ENCODE peak calls at places on chromosome X, in four cellular contexts. Z is left lung, Q is bronchial epithelial cell, L is lung. F is an unnamed sample.

GRCh38 chrX:35890699-35891098 is 28.8 kb upstream of the CFAP47 start:
- DNase-seq in Z (no peak), Q (peak; percentile 48), L (peak; percentile 37), F (no peak)

GRCh38 chrX:153245288-153245731 is 66.2 kb downstream of the MAGEA1 start:
- DNase-seq in Z (no peak), Q (peak; percentile 40), L (no peak), F (no peak)

GRCh38 chrX:74422029-74422352 is 698 bp downstream of the SLC16A2 start:
- DNase-seq in Z (no peak), Q (no peak), L (no peak), F (no peak)

GRCh38 chrX:84153538-84153937 is 34.5 kb downstream of the RPS6KA6 start:
- DNase-seq in Z (no peak), Q (peak; percentile 72), L (no peak), F (no peak)

GRCh38 chrX:66625525-66625924 is 13.4 kb downstream of the EDA2R start:
- DNase-seq in Z (no peak), Q (no peak), L (no peak), F (no peak)

GRCh38 chrX:123277821-123278220 is 93.7 kb downstream of the GRIA3 start:
- DNase-seq in Z (no peak), Q (no peak), L (no peak), F (no peak)

GRCh38 chrX:119272882-119273806 is 37.1 kb downstream of the PGRMC1 start:
- DNase-seq in Z (peak; percentile 82), Q (peak; percentile 50), L (no peak), F (no peak)

GRCh38 chrX:71994601-71995000 is 84.0 kb downstream of the NHSL2 start:
- DNase-seq in Z (no peak), Q (peak; percentile 43), L (peak; percentile 23), F (no peak)

GRCh38 chrX:26651755-26652154 is 435.8 kb downstream of the MAGEB5 start:
- DNase-seq in Z (no peak), Q (peak; percentile 1), L (no peak), F (no peak)

GRCh38 chrX:85084770-85085393 is 81.2 kb downstream of the APOOL start:
- DNase-seq in Z (no peak), Q (peak; percentile 33), L (no peak), F (no peak)

GRCh38 chrX:9456250-9457074 is 8.4 kb upstream of the TBL1X start:
- DNase-seq in Z (no peak), Q (no peak), L (no peak), F (no peak)

GRCh38 chrX:29254515-29254914 is 667.3 kb downstream of the IL1RAPL1 start:
- DNase-seq in Z (no peak), Q (no peak), L (no peak), F (no peak)

GRCh38 chrX:79161655-79162054 is 17.2 kb downstream of the GPR174 start:
- DNase-seq in Z (no peak), Q (no peak), L (no peak), F (no peak)

GRCh38 chrX:123093792-123094191 is 90.3 kb upstream of the GRIA3 start:
- DNase-seq in Z (no peak), Q (no peak), L (no peak), F (no peak)

GRCh38 chrX:38375888-38376287 is 23.5 kb downstream of the OTC start:
- DNase-seq in Z (no peak), Q (peak; percentile 15), L (no peak), F (no peak)

GRCh38 chrX:37646254-37646653 is 39.3 kb upstream of the XK start:
- DNase-seq in Z (no peak), Q (peak; percentile 4), L (no peak), F (no peak)

GRCh38 chrX:13367950-13368349 is 48.1 kb upstream of the ATXN3L start:
- DNase-seq in Z (no peak), Q (no peak), L (no peak), F (no peak)

GRCh38 chrX:104195489-104196084 is 29.3 kb downstream of the FAM199X start:
- DNase-seq in Z (no peak), Q (peak; percentile 17), L (no peak), F (no peak)

GRCh38 chrX:51459125-51459524 is 37.3 kb downstream of the NUDT11 start:
- DNase-seq in Z (no peak), Q (peak; percentile 29), L (no peak), F (no peak)

GRCh38 chrX:106363214-106363613 is 195.1 kb downstream of the PWWP3B start:
- DNase-seq in Z (peak; percentile 5), Q (no peak), L (no peak), F (no peak)

GRCh38 chrX:106898462-106898861 is 4.7 kb downstream of the RIPPLY1 start:
- DNase-seq in Z (no peak), Q (peak; percentile 61), L (no peak), F (no peak)

GRCh38 chrX:40098264-40099045 is 697 bp upstream of the BCOR start:
- DNase-seq in Z (no peak), Q (no peak), L (no peak), F (no peak)

GRCh38 chrX:8724176-8724757 is 7.7 kb downstream of the ANOS1 start:
- DNase-seq in Z (no peak), Q (no peak), L (no peak), F (no peak)

GRCh38 chrX:8783100-8784098 is 17.8 kb downstream of the FAM9A start:
- DNase-seq in Z (peak; percentile 65), Q (no peak), L (peak; percentile 42), F (no peak)

GRCh38 chrX:118271770-118272169 is 74.1 kb upstream of the WDR44 start:
- DNase-seq in Z (no peak), Q (no peak), L (no peak), F (no peak)

GRCh38 chrX:38560776-38561125 is 591 bp upstream of the TSPAN7 start:
- DNase-seq in Z (no peak), Q (no peak), L (no peak), F (no peak)

GRCh38 chrX:47958943-47959342 is 44.8 kb downstream of the ZNF182 start:
- DNase-seq in Z (no peak), Q (peak; percentile 1), L (no peak), F (no peak)

GRCh38 chrX:65647801-65648200 is 19.7 kb upstream of the MSN start:
- DNase-seq in Z (no peak), Q (no peak), L (no peak), F (no peak)

GRCh38 chrX:129908636-129909035 is 2.7 kb downstream of the UTP14A start:
- DNase-seq in Z (no peak), Q (peak; percentile 25), L (no peak), F (no peak)

GRCh38 chrX:298993-299392 is 17.8 kb downstream of the PLCXD1 start:
- DNase-seq in Z (peak; percentile 75), Q (no peak), L (no peak), F (no peak)

GRCh38 chrX:108468486-108468885 is 28.8 kb downstream of the COL4A5 start:
- DNase-seq in Z (no peak), Q (no peak), L (no peak), F (no peak)

GRCh38 chrX:3820170-3820569 is 106.7 kb upstream of the PRKX start:
- DNase-seq in Z (no peak), Q (peak; percentile 42), L (no peak), F (no peak)

GRCh38 chrX:2499507-2499906 is 1.3 kb downstream of the DHRSX start:
- DNase-seq in Z (no peak), Q (no peak), L (no peak), F (no peak)

GRCh38 chrX:70527610-70528009 is 83.0 kb downstream of the DLG3 start:
- DNase-seq in Z (no peak), Q (no peak), L (no peak), F (no peak)

GRCh38 chrX:15564981-15565579 is 35.7 kb downstream of the ACE2 start:
- DNase-seq in Z (peak; percentile 29), Q (peak; percentile 76), L (peak; percentile 66), F (peak; percentile 64)

GRCh38 chrX:13473666-13474516 is 95.5 kb upstream of the EGFL6 start:
- DNase-seq in Z (no peak), Q (no peak), L (no peak), F (no peak)

GRCh38 chrX:106894978-106895452 is 8.1 kb downstream of the RIPPLY1 start:
- DNase-seq in Z (no peak), Q (peak; percentile 77), L (no peak), F (no peak)

GRCh38 chrX:119870626-119871131 is 854 bp downstream of the RNF113A start:
- DNase-seq in Z (no peak), Q (no peak), L (no peak), F (no peak)

GRCh38 chrX:50971390-50971789 is 60.9 kb downstream of the BMP15 start:
- DNase-seq in Z (no peak), Q (peak; percentile 83), L (no peak), F (no peak)

F was measured in ureter.